ENCODE peak calls at places on chromosomes 12 and 14, in six cellular contexts. V is AG09319, D is cardiac muscle cell, C is foreskin keratinocyte, O is kidney epithelial cell, L is left ventricle myocardium inferior. K is an unnamed sample.

GRCh38 chr14:74846168-74846567 is 29.8 kb downstream of the PROX2 start:
- DNase-seq in V (peak; percentile 79), D (peak; percentile 56), L (no peak), O (no peak), C (no peak), K (no peak)

GRCh38 chr14:89787525-89787924 is 167.0 kb downstream of the EFCAB11 start:
- DNase-seq in C (no peak), D (no peak), O (no peak), L (no peak), V (no peak), K (no peak)

GRCh38 chr14:53715390-53715730 is 241.3 kb downstream of the BMP4 start:
- DNase-seq in L (no peak), V (no peak), O (peak; percentile 65), C (peak; percentile 66), D (peak; percentile 69), K (no peak)

GRCh38 chr12:71216725-71217579 is 59.2 kb upstream of the TSPAN8 start:
- DNase-seq in D (peak; percentile 40), L (no peak), C (peak; percentile 39), V (peak; percentile 2), O (no peak), K (no peak)

GRCh38 chr12:59077153-59077930 is 157.0 kb upstream of the LRIG3 start:
- DNase-seq in D (peak; percentile 54), C (peak; percentile 92), V (no peak), L (no peak), O (no peak), K (no peak)

GRCh38 chr14:71551291-71551955 is 380.8 kb upstream of the RGS6 start:
- DNase-seq in D (peak; percentile 30), L (no peak), C (peak; percentile 45), V (peak; percentile 39), O (no peak), K (no peak)

GRCh38 chr14:51328089-51328941 is 88.3 kb downstream of the TMX1 start:
- DNase-seq in C (peak; percentile 63), V (no peak), D (peak; percentile 56), O (no peak), L (no peak), K (no peak)

GRCh38 chr12:98896938-98897337 is 251.8 kb downstream of the APAF1 start:
- DNase-seq in C (no peak), V (no peak), O (no peak), D (peak; percentile 19), L (no peak), K (no peak)

GRCh38 chr14:24366664-24367505 is 1.1 kb upstream of the NFATC4 start:
- DNase-seq in C (peak; percentile 99), D (peak; percentile 99), L (peak; percentile 90), O (peak; percentile 76), V (peak; percentile 98), K (peak; percentile 88)

GRCh38 chr12:47216150-47216677 is 136.5 kb upstream of the AMIGO2 start:
- DNase-seq in O (no peak), C (no peak), L (peak; percentile 24), V (no peak), D (no peak), K (peak; percentile 40)

GRCh38 chr14:91877376-91877775 is 10.0 kb upstream of the TC2N start:
- DNase-seq in O (no peak), C (no peak), D (no peak), L (no peak), V (no peak), K (no peak)

GRCh38 chr12:75760481-75761324 is 249.3 kb upstream of the KRR1 start:
- DNase-seq in O (no peak), D (no peak), V (no peak), C (no peak), L (no peak), K (no peak)

GRCh38 chr14:104178279-104178678 is 39.9 kb downstream of the KIF26A start:
- DNase-seq in O (no peak), L (peak; percentile 58), V (no peak), D (peak; percentile 29), C (no peak), K (no peak)

GRCh38 chr12:132719954-132720324 is 9.3 kb downstream of the PGAM5 start:
- DNase-seq in D (no peak), O (no peak), L (no peak), V (no peak), C (no peak), K (no peak)

GRCh38 chr12:9741726-9742125 is 8.8 kb upstream of the CLECL1 start:
- DNase-seq in C (no peak), O (no peak), V (no peak), D (no peak), L (no peak), K (peak; percentile 72)

GRCh38 chr12:28025821-28026505 is 53.4 kb upstream of the PTHLH start:
- DNase-seq in D (no peak), L (no peak), V (no peak), O (no peak), C (peak; percentile 25), K (no peak)

GRCh38 chr12:91630118-91630517 is 447.5 kb upstream of the DCN start:
- DNase-seq in D (no peak), C (no peak), L (no peak), V (no peak), O (no peak), K (no peak)

GRCh38 chr12:29519585-29520182 is 22.2 kb upstream of the OVCH1 start:
- DNase-seq in L (no peak), D (peak; percentile 79), O (no peak), C (peak; percentile 17), V (peak; percentile 44), K (peak; percentile 19)

GRCh38 chr12:117076410-117077372 is 22.5 kb downstream of the TESC start:
- DNase-seq in V (no peak), D (no peak), L (no peak), C (peak; percentile 54), O (no peak), K (no peak)

GRCh38 chr14:75720828-75721227 is 59.8 kb downstream of the TTLL5 start:
- DNase-seq in D (peak; percentile 91), O (no peak), C (peak; percentile 2), L (peak; percentile 55), V (no peak), K (no peak)

GRCh38 chr14:55373784-55374725 is 37.6 kb downstream of the ATG14 start:
- DNase-seq in V (no peak), O (no peak), L (no peak), D (peak; percentile 22), C (peak; percentile 69), K (peak; percentile 49)

GRCh38 chr14:61233436-61233956 is 47.6 kb downstream of the TMEM30B start:
- DNase-seq in O (no peak), V (no peak), D (no peak), C (no peak), L (no peak), K (no peak)

GRCh38 chr14:58772814-58773620 is 135.3 kb downstream of the DACT1 start:
- DNase-seq in D (no peak), V (no peak), L (no peak), O (peak; percentile 39), C (no peak), K (no peak)

GRCh38 chr12:131202592-131203378 is 249.1 kb downstream of the ADGRD1 start:
- DNase-seq in V (no peak), L (no peak), D (no peak), C (no peak), O (no peak), K (no peak)

GRCh38 chr14:84435820-84436326 is 1094.1 kb upstream of the FLRT2 start:
- DNase-seq in C (no peak), L (no peak), D (no peak), V (no peak), O (no peak), K (no peak)

GRCh38 chr14:106562451-106562850 is 1036.1 kb downstream of the TMEM121 start:
- DNase-seq in V (no peak), L (no peak), D (no peak), C (no peak), O (no peak), K (no peak)

DNA sequence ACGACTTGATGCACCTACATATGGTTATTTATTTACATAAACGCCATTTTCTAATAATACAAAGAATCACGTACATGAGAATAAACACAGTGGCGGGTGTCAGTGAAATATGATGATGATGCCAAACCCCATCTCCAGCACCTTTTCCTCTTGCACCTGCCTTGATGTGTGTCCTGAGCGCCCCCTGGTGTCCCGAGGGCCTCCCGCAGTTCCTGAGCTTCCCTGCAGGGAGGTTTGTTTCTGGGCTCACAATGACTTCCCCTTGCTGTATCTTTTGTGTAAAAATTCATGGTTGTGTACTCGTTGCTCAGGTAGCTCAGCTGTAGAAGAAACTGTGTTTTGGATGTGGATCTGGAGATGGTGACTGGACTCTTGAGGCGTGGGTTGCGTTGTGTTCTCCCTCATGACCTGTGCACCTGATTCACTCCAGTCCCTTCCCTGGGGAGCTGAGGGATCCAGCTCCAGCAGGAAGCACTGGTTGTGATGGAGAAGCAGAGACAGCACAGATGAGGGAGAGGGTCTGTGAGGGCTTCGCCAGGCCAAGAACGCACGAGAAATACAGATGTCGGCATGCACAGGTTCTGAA is 1037.8 kb downstream of the TMEM121 start:
- DNase-seq in V (no peak), O (no peak), C (no peak), D (no peak), L (no peak), K (peak; percentile 62)
- TF ChIP-seq CTCF in V (no peak), O (peak; percentile 14), C (peak; percentile 8), D (no peak), L (no peak), K (peak; percentile 95)

GRCh38 chr12:52425466-52425865 is 8.7 kb downstream of the KRT75 start:
- DNase-seq in O (no peak), D (no peak), V (no peak), C (no peak), L (no peak), K (no peak)

GRCh38 chr12:52423661-52424503 is 10.3 kb downstream of the KRT75 start:
- DNase-seq in L (no peak), D (peak; percentile 35), V (no peak), C (no peak), O (no peak), K (no peak)

GRCh38 chr12:52426034-52426433 is 8.1 kb downstream of the KRT75 start:
- DNase-seq in L (no peak), D (no peak), C (no peak), V (no peak), O (no peak), K (no peak)

GRCh38 chr12:52427083-52427482 is 7.1 kb downstream of the KRT75 start:
- DNase-seq in D (no peak), O (no peak), V (no peak), L (no peak), C (peak; percentile 62), K (no peak)

DNA sequence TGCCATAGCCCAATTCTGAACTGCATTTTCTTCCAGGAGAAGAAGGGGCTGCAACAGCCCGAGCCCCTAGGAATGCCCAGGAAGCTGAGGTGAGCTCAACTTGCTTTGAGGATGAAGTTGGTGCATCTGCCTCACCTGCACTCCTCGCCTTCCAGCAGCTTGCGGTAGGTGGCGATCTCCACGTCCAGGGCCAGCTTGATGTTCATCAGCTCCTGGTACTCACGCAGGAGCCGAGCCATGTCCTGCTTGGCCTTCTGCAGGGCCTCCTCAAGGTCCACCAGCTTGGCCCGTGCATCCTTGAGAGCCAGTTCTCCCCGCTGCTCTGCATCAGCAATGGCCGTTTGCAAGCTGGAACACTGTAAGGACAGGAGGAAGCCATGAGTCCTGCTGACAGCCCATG is 6.0 kb downstream of the KRT75 start:
- DNase-seq in D (no peak), V (no peak), O (no peak), C (no peak), L (no peak), K (no peak)
- TF ChIP-seq CTCF in D (no peak), V (no peak), O (no peak), C (no peak), L (no peak), K (no peak)

GRCh38 chr12:61072717-61073116 is 1187.5 kb upstream of the USP15 start:
- DNase-seq in L (no peak), D (no peak), O (no peak), V (no peak), C (no peak), K (no peak)
- TF ChIP-seq CTCF in L (no peak), D (no peak), O (no peak), V (no peak), C (no peak), K (no peak)

GRCh38 chr12:126663304-126664094 is 1598.3 kb downstream of the AACS start:
- DNase-seq in C (peak; percentile 7), O (no peak), L (no peak), V (no peak), D (peak; percentile 6), K (no peak)
- TF ChIP-seq CTCF in C (peak; percentile 34), O (peak; percentile 10), L (peak; percentile 7), V (peak; percentile 2), D (no peak), K (peak; percentile 7)